ENCODE peak calls at places on chromosomes 2 and 18, in eight cellular contexts. One of them, this sample, is unnamed.

GRCh38 chr18:39346916-39347315 is 1781.3 kb upstream of the CELF4 start:
- DNase-seq in kidney epithelial cell: no peak
- DNase-seq in fibroblast of lung: no peak
- DNase-seq in transverse colon: no peak
- DNase-seq in PC-3: no peak
- DNase-seq in mucosa of descending colon: no peak
- DNase-seq in PC-9: no peak
- DNase-seq in nephron progenitor cell: no peak
- DNase-seq in this sample: no peak

GRCh38 chr18:55522011-55522410 is 66.0 kb downstream of the TCF4 start:
- DNase-seq in transverse colon: peak; percentile 13
- DNase-seq in nephron progenitor cell: peak; percentile 46
- DNase-seq in kidney epithelial cell: no peak
- DNase-seq in fibroblast of lung: no peak
- DNase-seq in PC-3: peak; percentile 46
- DNase-seq in PC-9: no peak
- DNase-seq in mucosa of descending colon: no peak
- DNase-seq in this sample: peak; percentile 28

GRCh38 chr18:25701821-25702220 is 349.9 kb upstream of the ZNF521 start:
- DNase-seq in mucosa of descending colon: no peak
- DNase-seq in fibroblast of lung: no peak
- DNase-seq in kidney epithelial cell: no peak
- DNase-seq in PC-3: no peak
- DNase-seq in nephron progenitor cell: no peak
- DNase-seq in transverse colon: no peak
- DNase-seq in PC-9: no peak
- DNase-seq in this sample: no peak

GRCh38 chr18:3452750-3453539 is 3.0 kb downstream of the TGIF1 start:
- DNase-seq in nephron progenitor cell: no peak
- DNase-seq in mucosa of descending colon: no peak
- DNase-seq in transverse colon: peak; percentile 37
- DNase-seq in PC-9: no peak
- DNase-seq in fibroblast of lung: no peak
- DNase-seq in PC-3: no peak
- DNase-seq in kidney epithelial cell: no peak
- DNase-seq in this sample: peak; percentile 8

GRCh38 chr2:240983361-240983995 is 14.9 kb upstream of the SNED1 start:
- DNase-seq in transverse colon: peak; percentile 44
- DNase-seq in nephron progenitor cell: peak; percentile 74
- DNase-seq in mucosa of descending colon: peak; percentile 69
- DNase-seq in kidney epithelial cell: no peak
- DNase-seq in fibroblast of lung: peak; percentile 62
- DNase-seq in PC-9: peak; percentile 78
- DNase-seq in PC-3: peak; percentile 53
- DNase-seq in this sample: no peak

GRCh38 chr18:23847321-23847986 is 158.2 kb downstream of the LAMA3 start:
- DNase-seq in PC-3: no peak
- DNase-seq in transverse colon: no peak
- DNase-seq in PC-9: no peak
- DNase-seq in kidney epithelial cell: no peak
- DNase-seq in fibroblast of lung: no peak
- DNase-seq in mucosa of descending colon: no peak
- DNase-seq in nephron progenitor cell: no peak
- DNase-seq in this sample: no peak

GRCh38 chr2:222693837-222694236 is 22.4 kb downstream of the MOGAT1 start:
- DNase-seq in mucosa of descending colon: no peak
- DNase-seq in nephron progenitor cell: no peak
- DNase-seq in kidney epithelial cell: no peak
- DNase-seq in transverse colon: no peak
- DNase-seq in fibroblast of lung: no peak
- DNase-seq in PC-9: no peak
- DNase-seq in PC-3: peak; percentile 61
- DNase-seq in this sample: peak; percentile 15

GRCh38 chr2:105950521-105951389 is 206.0 kb downstream of the NCK2 start:
- DNase-seq in transverse colon: no peak
- DNase-seq in kidney epithelial cell: no peak
- DNase-seq in mucosa of descending colon: no peak
- DNase-seq in PC-9: no peak
- DNase-seq in nephron progenitor cell: no peak
- DNase-seq in fibroblast of lung: peak; percentile 5
- DNase-seq in PC-3: no peak
- DNase-seq in this sample: no peak

GRCh38 chr2:165022781-165023180 is 67.5 kb upstream of the SLC38A11 start:
- DNase-seq in PC-3: no peak
- DNase-seq in PC-9: no peak
- DNase-seq in transverse colon: no peak
- DNase-seq in kidney epithelial cell: no peak
- DNase-seq in nephron progenitor cell: no peak
- DNase-seq in fibroblast of lung: no peak
- DNase-seq in mucosa of descending colon: no peak
- DNase-seq in this sample: no peak

GRCh38 chr2:96839288-96839874 is 4.4 kb downstream of the ANKRD23 start:
- DNase-seq in mucosa of descending colon: peak; percentile 86
- DNase-seq in nephron progenitor cell: no peak
- DNase-seq in transverse colon: peak; percentile 85
- DNase-seq in fibroblast of lung: peak; percentile 21
- DNase-seq in kidney epithelial cell: no peak
- DNase-seq in PC-3: no peak
- DNase-seq in PC-9: no peak
- DNase-seq in this sample: no peak

GRCh38 chr2:239830066-239830717 is 194.9 kb downstream of the NDUFA10 start:
- DNase-seq in nephron progenitor cell: no peak
- DNase-seq in fibroblast of lung: peak; percentile 3
- DNase-seq in PC-3: peak; percentile 19
- DNase-seq in PC-9: no peak
- DNase-seq in transverse colon: no peak
- DNase-seq in mucosa of descending colon: peak; percentile 3
- DNase-seq in kidney epithelial cell: no peak
- DNase-seq in this sample: no peak

GRCh38 chr2:20955277-20956026 is 88.4 kb downstream of the APOB start:
- DNase-seq in PC-9: no peak
- DNase-seq in kidney epithelial cell: no peak
- DNase-seq in fibroblast of lung: no peak
- DNase-seq in transverse colon: no peak
- DNase-seq in nephron progenitor cell: no peak
- DNase-seq in PC-3: no peak
- DNase-seq in mucosa of descending colon: no peak
- DNase-seq in this sample: no peak

GRCh38 chr18:40911582-40912254 is 1043.3 kb upstream of the PIK3C3 start:
- DNase-seq in nephron progenitor cell: no peak
- DNase-seq in PC-3: peak; percentile 34
- DNase-seq in fibroblast of lung: peak; percentile 30
- DNase-seq in PC-9: no peak
- DNase-seq in transverse colon: no peak
- DNase-seq in kidney epithelial cell: no peak
- DNase-seq in mucosa of descending colon: no peak
- DNase-seq in this sample: no peak

GRCh38 chr2:80454628-80455027 is 150.1 kb upstream of the LRRTM1 start:
- DNase-seq in fibroblast of lung: no peak
- DNase-seq in PC-3: no peak
- DNase-seq in PC-9: no peak
- DNase-seq in nephron progenitor cell: no peak
- DNase-seq in transverse colon: no peak
- DNase-seq in mucosa of descending colon: no peak
- DNase-seq in kidney epithelial cell: no peak
- DNase-seq in this sample: no peak

GRCh38 chr2:130836501-130837174 is at the start of gene ARHGEF4:
- DNase-seq in PC-3: peak; percentile 66
- DNase-seq in nephron progenitor cell: peak; percentile 85
- DNase-seq in mucosa of descending colon: peak; percentile 82
- DNase-seq in fibroblast of lung: no peak
- DNase-seq in kidney epithelial cell: no peak
- DNase-seq in transverse colon: peak; percentile 62
- DNase-seq in PC-9: peak; percentile 89
- DNase-seq in this sample: no peak

GRCh38 chr2:176508984-176509383 is 239.7 kb downstream of the MTX2 start:
- DNase-seq in PC-9: no peak
- DNase-seq in kidney epithelial cell: peak; percentile 89
- DNase-seq in PC-3: no peak
- DNase-seq in nephron progenitor cell: no peak
- DNase-seq in transverse colon: no peak
- DNase-seq in fibroblast of lung: peak; percentile 85
- DNase-seq in mucosa of descending colon: no peak
- DNase-seq in this sample: no peak

GRCh38 chr2:46776687-46777327 is 138.8 kb downstream of the MCFD2 start:
- DNase-seq in mucosa of descending colon: peak; percentile 41
- DNase-seq in kidney epithelial cell: no peak
- DNase-seq in fibroblast of lung: peak; percentile 67
- DNase-seq in nephron progenitor cell: peak; percentile 50
- DNase-seq in transverse colon: peak; percentile 55
- DNase-seq in PC-3: peak; percentile 77
- DNase-seq in PC-9: peak; percentile 34
- DNase-seq in this sample: peak; percentile 56

GRCh38 chr18:79848294-79848578 is 50.5 kb downstream of the KCNG2 start:
- DNase-seq in PC-9: no peak
- DNase-seq in fibroblast of lung: no peak
- DNase-seq in PC-3: no peak
- DNase-seq in nephron progenitor cell: no peak
- DNase-seq in mucosa of descending colon: no peak
- DNase-seq in transverse colon: no peak
- DNase-seq in kidney epithelial cell: no peak
- DNase-seq in this sample: no peak

GRCh38 chr2:54115284-54116137 is at the start of gene ACYP2:
- DNase-seq in fibroblast of lung: peak; percentile 96
- DNase-seq in mucosa of descending colon: peak; percentile 97
- DNase-seq in kidney epithelial cell: peak; percentile 69
- DNase-seq in nephron progenitor cell: peak; percentile 89
- DNase-seq in PC-9: peak; percentile 97
- DNase-seq in transverse colon: peak; percentile 95
- DNase-seq in PC-3: peak; percentile 93
- DNase-seq in this sample: peak; percentile 87
- TF ChIP-seq CTCF in fibroblast of lung: peak; percentile 24
- TF ChIP-seq CTCF in mucosa of descending colon: no peak
- TF ChIP-seq CTCF in kidney epithelial cell: peak; percentile 31
- TF ChIP-seq CTCF in nephron progenitor cell: no peak
- TF ChIP-seq CTCF in PC-9: peak; percentile 55
- TF ChIP-seq CTCF in transverse colon: peak; percentile 10
- TF ChIP-seq CTCF in PC-3: peak; percentile 42
- TF ChIP-seq CTCF in this sample: peak; percentile 60

DNA sequence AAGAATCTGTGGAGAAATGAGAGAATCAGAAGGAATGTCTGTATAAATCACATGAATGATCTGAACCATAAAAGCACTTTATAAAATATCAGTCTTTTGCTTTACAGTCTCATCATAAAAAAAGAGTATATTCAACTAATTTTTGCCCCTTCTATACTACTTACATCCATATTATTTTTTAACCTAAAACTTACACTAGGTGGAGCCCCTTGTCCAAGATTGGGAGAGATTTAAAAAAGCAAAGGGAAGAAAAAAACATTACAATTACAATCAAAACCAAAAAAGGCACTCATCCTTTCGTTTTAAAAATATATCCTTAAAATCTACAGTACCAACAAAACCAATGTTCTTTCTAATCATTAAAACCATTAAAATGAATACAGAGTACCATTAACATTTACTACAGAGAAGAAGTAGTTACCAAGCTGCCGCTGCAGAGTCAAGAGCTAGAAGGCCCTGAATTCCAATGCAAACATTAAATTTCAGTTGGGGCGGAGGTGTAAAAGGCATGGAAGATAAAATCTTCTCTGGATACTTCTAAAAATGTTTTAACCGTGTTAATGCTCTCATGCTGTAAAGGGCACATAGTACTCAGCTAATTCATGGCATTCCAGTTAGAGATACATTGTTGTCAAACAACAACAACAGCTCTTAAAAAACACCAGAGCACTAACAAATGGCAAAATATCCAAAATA is 56.7 kb upstream of the EPB41L3 start:
- DNase-seq in PC-3: peak; percentile 39
- DNase-seq in nephron progenitor cell: no peak
- DNase-seq in fibroblast of lung: no peak
- DNase-seq in kidney epithelial cell: no peak
- DNase-seq in transverse colon: no peak
- DNase-seq in PC-9: no peak
- DNase-seq in mucosa of descending colon: no peak
- DNase-seq in this sample: no peak
- TF ChIP-seq CTCF in PC-3: peak; percentile 67
- TF ChIP-seq CTCF in nephron progenitor cell: peak; percentile 51
- TF ChIP-seq CTCF in fibroblast of lung: no peak
- TF ChIP-seq CTCF in kidney epithelial cell: peak; percentile 30
- TF ChIP-seq CTCF in transverse colon: peak; percentile 27
- TF ChIP-seq CTCF in PC-9: peak; percentile 44
- TF ChIP-seq CTCF in mucosa of descending colon: no peak
- TF ChIP-seq CTCF in this sample: peak; percentile 54

DNA sequence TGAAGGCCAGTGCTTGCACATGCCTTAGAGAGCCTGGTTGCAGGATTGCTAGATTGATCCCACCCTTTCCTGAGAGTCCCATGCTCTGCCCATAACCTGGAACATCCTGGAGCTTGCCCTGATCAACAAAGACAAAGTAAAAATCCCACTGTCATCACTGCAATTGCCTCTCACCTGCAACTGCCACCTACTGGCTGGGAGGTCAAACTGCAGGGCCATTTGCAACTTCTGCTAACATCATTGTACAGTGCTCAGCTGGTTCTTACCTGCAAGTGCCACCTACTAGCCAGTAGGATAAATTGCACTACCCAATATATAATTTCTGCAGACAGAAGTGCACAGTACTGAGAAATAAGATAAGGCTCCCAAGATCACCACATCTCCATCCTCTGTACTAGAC is 947.5 kb downstream of the CPS1 start:
- DNase-seq in nephron progenitor cell: no peak
- DNase-seq in mucosa of descending colon: no peak
- DNase-seq in fibroblast of lung: no peak
- DNase-seq in PC-3: no peak
- DNase-seq in PC-9: no peak
- DNase-seq in kidney epithelial cell: no peak
- DNase-seq in transverse colon: no peak
- DNase-seq in this sample: no peak
- TF ChIP-seq CTCF in nephron progenitor cell: no peak
- TF ChIP-seq CTCF in mucosa of descending colon: no peak
- TF ChIP-seq CTCF in fibroblast of lung: no peak
- TF ChIP-seq CTCF in PC-3: peak; percentile 60
- TF ChIP-seq CTCF in PC-9: peak; percentile 35
- TF ChIP-seq CTCF in kidney epithelial cell: peak; percentile 6
- TF ChIP-seq CTCF in transverse colon: no peak
- TF ChIP-seq CTCF in this sample: no peak

GRCh38 chr2:216148983-216149382 is 39.8 kb downstream of the XRCC5 start:
- DNase-seq in nephron progenitor cell: no peak
- DNase-seq in kidney epithelial cell: no peak
- DNase-seq in fibroblast of lung: no peak
- DNase-seq in mucosa of descending colon: no peak
- DNase-seq in transverse colon: no peak
- DNase-seq in PC-9: no peak
- DNase-seq in PC-3: no peak
- DNase-seq in this sample: no peak

GRCh38 chr2:216155954-216156353 is 46.8 kb downstream of the XRCC5 start:
- DNase-seq in PC-3: no peak
- DNase-seq in nephron progenitor cell: no peak
- DNase-seq in mucosa of descending colon: no peak
- DNase-seq in kidney epithelial cell: no peak
- DNase-seq in fibroblast of lung: no peak
- DNase-seq in transverse colon: no peak
- DNase-seq in PC-9: no peak
- DNase-seq in this sample: no peak

GRCh38 chr2:216149741-216150140 is 40.6 kb downstream of the XRCC5 start:
- DNase-seq in PC-3: peak; percentile 40
- DNase-seq in fibroblast of lung: peak; percentile 85
- DNase-seq in PC-9: no peak
- DNase-seq in nephron progenitor cell: no peak
- DNase-seq in transverse colon: no peak
- DNase-seq in mucosa of descending colon: no peak
- DNase-seq in kidney epithelial cell: no peak
- DNase-seq in this sample: peak; percentile 42

GRCh38 chr2:216147172-216148131 is 38.3 kb downstream of the XRCC5 start:
- DNase-seq in kidney epithelial cell: no peak
- DNase-seq in mucosa of descending colon: no peak
- DNase-seq in nephron progenitor cell: no peak
- DNase-seq in PC-3: no peak
- DNase-seq in transverse colon: no peak
- DNase-seq in PC-9: no peak
- DNase-seq in fibroblast of lung: no peak
- DNase-seq in this sample: no peak

GRCh38 chr2:216151313-216152030 is 42.3 kb downstream of the XRCC5 start:
- DNase-seq in fibroblast of lung: no peak
- DNase-seq in transverse colon: no peak
- DNase-seq in PC-3: no peak
- DNase-seq in nephron progenitor cell: no peak
- DNase-seq in PC-9: no peak
- DNase-seq in kidney epithelial cell: peak; percentile 59
- DNase-seq in mucosa of descending colon: no peak
- DNase-seq in this sample: peak; percentile 55
- TF ChIP-seq CTCF in fibroblast of lung: no peak
- TF ChIP-seq CTCF in transverse colon: no peak
- TF ChIP-seq CTCF in PC-3: peak; percentile 28
- TF ChIP-seq CTCF in nephron progenitor cell: no peak
- TF ChIP-seq CTCF in PC-9: peak; percentile 46
- TF ChIP-seq CTCF in kidney epithelial cell: no peak
- TF ChIP-seq CTCF in mucosa of descending colon: no peak
- TF ChIP-seq CTCF in this sample: peak; percentile 58